ENCODE peak calls at places on chromosomes 13 and 19, in ten cellular contexts. P, U, J, W, Y, F, L, E, N and S are unnamed samples.
A peak's percentile ranks its signal among the peaks of the same experiment; 100 is the strongest.

GRCh38 chr13:50494110-50494509 is 349.4 kb downstream of the DLEU7 start:
- DNase-seq in P (no peak), U (no peak), J (no peak), W (no peak), Y (no peak), F (no peak), L (no peak), E (no peak), N (no peak), S (no peak)

GRCh38 chr13:51825165-51825592 is 19.8 kb downstream of the TMEM272 start:
- DNase-seq in P (no peak), U (no peak), J (peak; percentile 76), W (no peak), Y (no peak), F (no peak), L (no peak), E (no peak), N (no peak), S (peak; percentile 27)

GRCh38 chr13:41563501-41564001 is 106.2 kb downstream of the RGCC start:
- DNase-seq in P (no peak), U (no peak), J (peak; percentile 58), W (no peak), Y (no peak), F (no peak), L (no peak), E (no peak), N (no peak), S (no peak)

GRCh38 chr13:93364166-93364565 is 137.6 kb downstream of the GPC6 start:
- DNase-seq in P (no peak), U (no peak), J (peak; percentile 30), W (peak; percentile 27), Y (no peak), F (no peak), L (no peak), E (no peak), N (no peak), S (no peak)

GRCh38 chr13:37067874-37068273 is 8.4 kb upstream of the SUPT20H start:
- DNase-seq in P (no peak), U (no peak), J (no peak), W (no peak), Y (no peak), F (no peak), L (no peak), E (no peak), N (no peak), S (no peak)

GRCh38 chr19:18850560-18851375 is 19.0 kb downstream of the UPF1 start:
- DNase-seq in P (no peak), U (no peak), J (no peak), W (no peak), Y (no peak), F (no peak), L (no peak), E (no peak), N (no peak), S (no peak)

GRCh38 chr19:43300206-43300605 is 30.9 kb upstream of the PSG9 start:
- DNase-seq in P (no peak), U (no peak), J (no peak), W (no peak), Y (no peak), F (no peak), L (no peak), E (no peak), N (no peak), S (no peak)

GRCh38 chr13:45242070-45242469 is 41.2 kb upstream of the KCTD4 start:
- DNase-seq in P (peak; percentile 58), U (no peak), J (peak; percentile 73), W (no peak), Y (no peak), F (no peak), L (peak; percentile 23), E (peak; percentile 39), N (no peak), S (no peak)

GRCh38 chr19:2059422-2060201 is 8.6 kb upstream of the MKNK2 start:
- DNase-seq in P (peak; percentile 89), U (peak; percentile 86), J (peak; percentile 64), W (no peak), Y (no peak), F (peak; percentile 93), L (no peak), E (peak; percentile 45), N (no peak), S (no peak)

GRCh38 chr19:51097166-51097736 is 11.0 kb downstream of the CTU1 start:
- DNase-seq in P (peak; percentile 77), U (peak; percentile 81), J (peak; percentile 66), W (no peak), Y (peak; percentile 74), F (peak; percentile 62), L (peak; percentile 79), E (peak; percentile 80), N (peak; percentile 68), S (peak; percentile 85)

GRCh38 chr13:29993716-29994488 is 143.5 kb upstream of the UBL3 start:
- DNase-seq in P (no peak), U (no peak), J (no peak), W (peak; percentile 64), Y (no peak), F (no peak), L (peak; percentile 7), E (no peak), N (no peak), S (no peak)

GRCh38 chr13:29996316-29996715 is 145.9 kb upstream of the UBL3 start:
- DNase-seq in P (no peak), U (no peak), J (no peak), W (no peak), Y (no peak), F (no peak), L (no peak), E (no peak), N (no peak), S (no peak)

GRCh38 chr13:29994911-29995601 is 144.6 kb upstream of the UBL3 start:
- DNase-seq in P (no peak), U (no peak), J (no peak), W (no peak), Y (no peak), F (no peak), L (no peak), E (no peak), N (no peak), S (no peak)

GRCh38 chr13:29991343-29991742 is 140.9 kb upstream of the UBL3 start:
- DNase-seq in P (no peak), U (no peak), J (peak; percentile 53), W (peak; percentile 48), Y (no peak), F (no peak), L (no peak), E (peak; percentile 20), N (no peak), S (no peak)

GRCh38 chr13:29993196-29993595 is 142.8 kb upstream of the UBL3 start:
- DNase-seq in P (no peak), U (no peak), J (no peak), W (no peak), Y (no peak), F (no peak), L (no peak), E (no peak), N (no peak), S (no peak)
- TF ChIP-seq CTCF in P (no peak), U (no peak), J (no peak), W (peak; percentile 29), Y (no peak), F (no peak), L (no peak), E (no peak), N (no peak), S (no peak)

GRCh38 chr19:45133661-45134060 is 27.1 kb downstream of the NKPD1 start:
- DNase-seq in P (no peak), U (no peak), J (no peak), W (no peak), Y (no peak), F (no peak), L (no peak), E (no peak), N (no peak), S (no peak)

GRCh38 chr19:45128806-45129205 is 32.0 kb downstream of the NKPD1 start:
- DNase-seq in P (no peak), U (no peak), J (no peak), W (no peak), Y (no peak), F (no peak), L (no peak), E (no peak), N (no peak), S (no peak)

GRCh38 chr19:45130236-45130635 is 30.5 kb downstream of the NKPD1 start:
- DNase-seq in P (no peak), U (no peak), J (no peak), W (no peak), Y (no peak), F (no peak), L (no peak), E (no peak), N (no peak), S (no peak)

GRCh38 chr19:45128109-45128508 is 32.7 kb downstream of the NKPD1 start:
- DNase-seq in P (no peak), U (no peak), J (no peak), W (no peak), Y (no peak), F (no peak), L (no peak), E (no peak), N (no peak), S (no peak)

DNA sequence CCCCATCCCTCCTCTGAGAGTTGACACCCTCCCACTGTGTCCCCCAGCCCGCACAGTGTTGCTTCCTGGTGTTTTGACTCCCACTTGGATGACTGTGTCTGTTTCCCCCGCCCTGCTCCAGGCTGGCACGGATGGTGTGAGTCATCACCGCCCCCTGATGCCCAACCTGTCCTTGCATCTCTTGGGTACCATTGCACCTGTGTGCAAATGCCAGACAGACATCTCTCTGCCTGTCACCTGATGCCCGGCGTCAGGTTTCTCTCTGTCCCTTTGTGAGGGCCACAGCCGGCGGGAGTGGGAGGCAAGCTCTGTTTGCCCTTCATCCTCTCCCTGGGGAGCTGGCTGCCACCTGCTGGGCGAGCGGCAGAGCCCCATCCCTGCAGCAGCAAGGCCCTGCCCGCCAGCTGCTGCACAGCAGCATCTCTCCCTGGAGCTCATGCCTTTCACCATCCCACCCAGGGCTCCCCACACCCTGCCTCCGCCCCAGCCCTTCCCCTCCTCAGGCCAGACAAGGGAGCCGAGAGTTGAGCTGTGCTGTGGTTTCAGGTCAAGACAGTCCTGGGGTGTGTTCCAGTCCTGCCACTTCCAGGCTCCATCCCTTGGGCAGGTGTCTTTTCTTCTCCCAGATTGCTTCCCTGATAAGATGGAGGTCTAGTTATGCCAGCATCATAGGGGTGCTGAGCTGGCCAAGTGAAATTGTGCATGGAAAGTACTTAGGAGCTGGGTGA is 29.7 kb downstream of the NKPD1 start:
- DNase-seq in P (peak; percentile 24), U (peak; percentile 62), J (no peak), W (no peak), Y (no peak), F (no peak), L (no peak), E (peak; percentile 41), N (no peak), S (no peak)
- TF ChIP-seq CTCF in P (no peak), U (peak; percentile 36), J (no peak), W (peak; percentile 34), Y (no peak), F (no peak), L (no peak), E (no peak), N (peak; percentile 45), S (peak; percentile 43)

GRCh38 chr13:63954683-63955082 is 2539.0 kb upstream of the PCDH20 start:
- DNase-seq in P (no peak), U (no peak), J (no peak), W (no peak), Y (no peak), F (no peak), L (no peak), E (no peak), N (no peak), S (no peak)
- TF ChIP-seq CTCF in P (no peak), U (no peak), J (no peak), W (no peak), Y (no peak), F (no peak), L (no peak), E (no peak), N (no peak), S (no peak)

GRCh38 chr13:27619711-27620376 is 485 bp downstream of the LNX2 start:
- DNase-seq in P (no peak), U (no peak), J (peak; percentile 46), W (no peak), Y (peak; percentile 52), F (peak; percentile 43), L (no peak), E (no peak), N (no peak), S (peak; percentile 62)
- TF ChIP-seq CTCF in P (peak; percentile 15), U (peak; percentile 27), J (no peak), W (peak; percentile 32), Y (peak; percentile 42), F (peak; percentile 16), L (peak; percentile 25), E (peak; percentile 27), N (no peak), S (peak; percentile 9)